ENCODE peak calls at places on chromosomes 13 and 19, in six cellular contexts. One of them, this sample, is unnamed.

GRCh38 chr19:33818426-33818825 is 21.8 kb downstream of the KCTD15 start:
- DNase-seq in A549: no peak
- DNase-seq in ELR: no peak
- DNase-seq in GM13976: no peak
- DNase-seq in AG04450: no peak
- DNase-seq in A172: no peak
- DNase-seq in this sample: no peak

GRCh38 chr13:114142640-114143490 is 10.4 kb upstream of the RASA3 start:
- DNase-seq in A172: no peak
- DNase-seq in AG04450: no peak
- DNase-seq in ELR: no peak
- DNase-seq in GM13976: no peak
- DNase-seq in A549: no peak
- DNase-seq in this sample: peak

GRCh38 chr13:106424805-106425204 is 110.7 kb downstream of the EFNB2 start:
- DNase-seq in AG04450: no peak
- DNase-seq in GM13976: no peak
- DNase-seq in ELR: peak
- DNase-seq in A172: no peak
- DNase-seq in A549: no peak
- DNase-seq in this sample: no peak

GRCh38 chr13:94658926-94659649 is 53.3 kb downstream of the SOX21 start:
- DNase-seq in AG04450: no peak
- DNase-seq in GM13976: no peak
- DNase-seq in A549: peak
- DNase-seq in ELR: peak
- DNase-seq in A172: peak
- DNase-seq in this sample: no peak

GRCh38 chr19:11008111-11008510 is 47.3 kb downstream of the SMARCA4 start:
- DNase-seq in ELR: no peak
- DNase-seq in A549: no peak
- DNase-seq in GM13976: no peak
- DNase-seq in A172: no peak
- DNase-seq in AG04450: no peak
- DNase-seq in this sample: no peak

GRCh38 chr13:50006426-50007135 is 8.7 kb upstream of the KCNRG start:
- DNase-seq in GM13976: no peak
- DNase-seq in AG04450: no peak
- DNase-seq in A172: no peak
- DNase-seq in ELR: no peak
- DNase-seq in A549: no peak
- DNase-seq in this sample: no peak

GRCh38 chr19:925087-925911 is 536 bp upstream of the ARID3A start:
- DNase-seq in A549: peak
- DNase-seq in ELR: peak
- DNase-seq in GM13976: peak
- DNase-seq in AG04450: peak
- DNase-seq in A172: peak
- DNase-seq in this sample: peak

GRCh38 chr13:46166947-46167610 is 14.9 kb downstream of the LCP1 start:
- DNase-seq in A549: no peak
- DNase-seq in ELR: no peak
- DNase-seq in A172: no peak
- DNase-seq in GM13976: no peak
- DNase-seq in AG04450: no peak
- DNase-seq in this sample: no peak

GRCh38 chr13:114145722-114146121 is 13.3 kb upstream of the RASA3 start:
- DNase-seq in GM13976: no peak
- DNase-seq in ELR: no peak
- DNase-seq in A172: no peak
- DNase-seq in A549: no peak
- DNase-seq in AG04450: no peak
- DNase-seq in this sample: no peak

GRCh38 chr19:5294403-5295160 is 46.0 kb downstream of the PTPRS start:
- DNase-seq in GM13976: no peak
- DNase-seq in A549: no peak
- DNase-seq in A172: no peak
- DNase-seq in AG04450: no peak
- DNase-seq in ELR: no peak
- DNase-seq in this sample: no peak

GRCh38 chr19:18101268-18101667 is 3.7 kb downstream of the MAST3 start:
- DNase-seq in A549: no peak
- DNase-seq in AG04450: no peak
- DNase-seq in A172: no peak
- DNase-seq in GM13976: no peak
- DNase-seq in ELR: no peak
- DNase-seq in this sample: no peak